ENCODE peak calls at places on chromosomes 4 and X, in six cellular contexts. C is IMR-90, W is H9, X is mesendoderm, O is neuronal stem cell, M is mesenchymal stem cell. B is an unnamed sample.

GRCh38 chr4:1240721-1241465 is 8.0 kb downstream of the CTBP1 start:
- DNase-seq in X (no peak), O (no peak), W (no peak), M (no peak), C (no peak), B (no peak)

GRCh38 chr4:78138252-78138651 is 81.1 kb downstream of the FRAS1 start:
- DNase-seq in C (no peak), M (no peak), X (no peak), O (no peak), W (no peak), B (no peak)

GRCh38 chr4:23130845-23131244 is 438.1 kb downstream of the GBA3 start:
- DNase-seq in W (no peak), M (no peak), O (no peak), X (no peak), C (no peak), B (no peak)

GRCh38 chr4:25712611-25713010 is 57.0 kb downstream of the SLC34A2 start:
- DNase-seq in C (no peak), M (no peak), X (no peak), W (no peak), O (no peak), B (no peak)

GRCh38 chr4:177229331-177229730 is 80.3 kb upstream of the NEIL3 start:
- DNase-seq in M (peak; percentile 30), C (peak; percentile 35), O (no peak), W (no peak), X (no peak), B (no peak)

GRCh38 chrX:57044226-57044625 is 48.9 kb upstream of the SPIN3 start:
- DNase-seq in O (no peak), X (no peak), C (no peak), W (no peak), M (no peak), B (no peak)

GRCh38 chr4:105637409-105638258 is 70.9 kb downstream of the INTS12 start:
- DNase-seq in C (peak; percentile 3), X (no peak), M (peak; percentile 46), W (no peak), O (no peak), B (peak; percentile 22)

GRCh38 chr4:52658671-52659015 is 458 bp downstream of the USP46 start:
- DNase-seq in O (peak; percentile 5), M (no peak), X (peak; percentile 41), W (no peak), C (no peak), B (no peak)

GRCh38 chr4:188032170-188032569 is 36.6 kb downstream of the ZFP42 start:
- DNase-seq in X (peak; percentile 54), O (peak; percentile 58), C (no peak), M (no peak), W (peak; percentile 78), B (no peak)

GRCh38 chr4:41346306-41347061 is 89.8 kb downstream of the UCHL1 start:
- DNase-seq in O (no peak), X (no peak), W (no peak), M (peak; percentile 55), C (no peak), B (no peak)

GRCh38 chr4:70601422-70602039 is 9.5 kb downstream of the AMBN start:
- DNase-seq in X (peak; percentile 90), C (peak; percentile 74), W (peak; percentile 85), M (peak; percentile 61), O (peak; percentile 56), B (peak; percentile 49)

GRCh38 chrX:130654409-130654970 is 248.5 kb downstream of the ENOX2 start:
- DNase-seq in C (peak; percentile 43), W (no peak), M (no peak), O (no peak), X (no peak), B (no peak)

GRCh38 chr4:88843067-88843723 is 145.6 kb upstream of the NAP1L5 start:
- DNase-seq in C (peak; percentile 35), X (no peak), M (no peak), O (no peak), W (no peak), B (no peak)

GRCh38 chrX:22024577-22024976 is 7.5 kb upstream of the PHEX start:
- DNase-seq in X (peak; percentile 20), C (no peak), M (no peak), O (no peak), W (no peak), B (no peak)

GRCh38 chr4:185285632-185286393 is 76.4 kb downstream of the SNX25 start:
- DNase-seq in C (no peak), M (no peak), W (no peak), O (no peak), X (no peak), B (no peak)

GRCh38 chr4:171880136-171880535 is 66.9 kb downstream of the GALNTL6 start:
- DNase-seq in X (peak; percentile 46), M (peak; percentile 90), C (peak; percentile 0), W (no peak), O (no peak), B (peak; percentile 34)

GRCh38 chr4:74109894-74110605 is 11.1 kb upstream of the CXCL2 start:
- DNase-seq in O (no peak), X (no peak), W (no peak), C (peak; percentile 93), M (peak; percentile 88), B (peak; percentile 32)

GRCh38 chrX:134469481-134469880 is 9.5 kb downstream of the HPRT1 start:
- DNase-seq in X (no peak), O (no peak), C (peak; percentile 71), M (peak; percentile 45), W (no peak), B (no peak)

GRCh38 chr4:57182132-57182874 is 72.1 kb upstream of the IGFBP7 start:
- DNase-seq in M (no peak), C (no peak), X (no peak), W (no peak), O (no peak), B (no peak)
- H3K27ac ChIP-seq in M (no peak overlapping the region), C (no peak overlapping the region), X (no peak overlapping the region), W (no peak overlapping the region), O (no peak overlapping the region), B (no peak overlapping the region)

GRCh38 chr4:6887591-6888371 is 21.8 kb upstream of the TBC1D14 start:
- DNase-seq in O (no peak), M (peak; percentile 99), C (no peak), W (no peak), X (no peak), B (no peak)
- H4K8ac ChIP-seq in O (no peak overlapping the region), M (peak overlapping the region; percentile 92), C (no peak overlapping the region), W (no peak overlapping the region), X (no peak overlapping the region), B (no peak overlapping the region)

DNA sequence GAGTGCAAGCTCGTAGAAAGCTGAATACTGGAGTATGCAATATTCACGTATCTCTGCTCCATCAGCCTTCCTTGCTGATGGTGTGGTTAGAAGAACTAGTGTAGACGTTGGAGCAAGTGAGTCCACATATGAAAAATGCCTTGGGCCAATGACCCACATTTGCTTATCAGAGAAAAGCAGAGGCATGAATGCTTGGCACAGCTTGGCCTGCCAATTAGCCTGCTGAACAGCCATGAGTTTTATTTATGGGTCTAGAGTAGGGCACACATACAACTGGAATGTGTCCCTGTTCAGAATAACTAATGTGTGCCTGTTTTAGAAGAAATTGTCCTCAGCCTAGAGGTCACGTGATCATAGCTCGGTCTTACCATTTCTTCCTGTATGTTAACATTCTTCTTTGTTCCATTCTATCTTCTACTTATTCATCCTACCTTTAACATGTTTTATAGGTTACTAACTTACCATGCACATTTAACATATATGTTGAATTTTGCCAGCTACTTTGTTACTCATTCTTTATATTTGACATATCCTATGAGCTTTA is 432.7 kb upstream of the AADAT start:
- DNase-seq in X (no peak), W (no peak), M (no peak), C (no peak), O (no peak), B (no peak)
- H3K23ac ChIP-seq in X (no peak overlapping the region), W (no peak overlapping the region), M (no peak overlapping the region), C (no peak overlapping the region), O (no peak overlapping the region), B (no peak overlapping the region)

GRCh38 chr4:145939241-145939640 is 618 bp upstream of the ZNF827 start:
- DNase-seq in W (no peak), X (no peak), M (peak; percentile 27), C (peak; percentile 26), O (no peak), B (no peak)
- H3K27ac ChIP-seq in W (no peak overlapping the region), X (no peak overlapping the region), M (peak overlapping the region; percentile 56), C (no peak overlapping the region), O (no peak overlapping the region), B (no peak overlapping the region)

GRCh38 chr4:81472249-81473085 is 760 bp upstream of the RASGEF1B start:
- DNase-seq in C (no peak), O (peak; percentile 35), M (peak; percentile 44), W (peak; percentile 42), X (peak; percentile 75), B (peak; percentile 68)

GRCh38 chr4:81473086-81473396 is 1.3 kb upstream of the RASGEF1B start:
- DNase-seq in X (no peak), O (no peak), M (no peak), W (no peak), C (no peak), B (no peak)

GRCh38 chr4:81469774-81470455 is 1.8 kb downstream of the RASGEF1B start:
- DNase-seq in O (no peak), X (peak; percentile 51), W (no peak), M (no peak), C (no peak), B (no peak)

GRCh38 chr4:81470456-81471327 is 1.0 kb downstream of the RASGEF1B start:
- DNase-seq in M (peak; percentile 13), O (no peak), W (peak; percentile 45), X (peak; percentile 77), C (no peak), B (peak; percentile 40)

DNA sequence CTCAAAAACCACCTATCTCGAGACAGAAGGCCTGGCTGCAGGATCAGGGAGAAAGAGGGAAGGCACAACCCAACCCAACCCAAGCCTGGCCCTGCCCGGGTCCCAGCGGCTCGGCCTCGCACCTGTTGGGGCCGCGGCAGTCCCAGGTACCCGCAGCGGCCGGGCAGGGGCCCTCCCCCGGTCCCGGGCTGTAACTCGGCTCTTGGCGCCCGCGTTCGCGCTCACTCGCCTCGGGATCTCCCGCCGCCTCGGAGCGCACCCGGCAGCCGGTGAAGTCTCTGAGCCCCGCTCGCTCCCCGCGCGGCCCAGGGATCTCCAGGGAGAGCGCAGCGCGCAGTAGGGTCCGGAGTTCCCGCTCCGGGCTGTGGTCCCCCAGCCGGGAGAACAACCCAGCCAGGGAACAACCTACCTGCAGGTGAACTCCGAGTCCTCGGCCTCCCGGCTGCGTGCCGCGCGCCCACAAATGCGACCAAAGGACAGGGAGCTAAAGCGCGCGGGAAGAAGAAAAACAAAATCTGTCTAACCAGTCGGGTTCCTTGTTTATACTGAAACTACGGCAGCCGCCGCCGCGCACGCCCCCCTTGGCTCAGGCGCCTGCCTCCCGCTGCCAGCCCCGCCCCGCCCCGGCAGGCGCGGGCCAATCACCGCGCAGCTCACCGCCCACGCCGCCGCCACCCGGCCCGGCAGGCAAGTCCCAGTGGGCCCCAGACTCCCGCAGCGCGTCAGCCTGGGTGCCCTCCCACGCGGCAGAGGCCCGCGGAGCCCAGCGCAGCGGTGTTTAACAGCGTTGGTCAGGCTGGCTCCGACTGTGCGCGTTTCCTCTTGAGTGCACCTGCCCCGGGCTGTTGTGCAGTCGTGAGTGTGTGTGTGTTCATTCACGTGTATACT is at the start of gene RASGEF1B:
- DNase-seq in O (peak; percentile 67), M (peak; percentile 65), W (peak; percentile 75), C (peak; percentile 62), X (peak; percentile 84), B (peak; percentile 87)
- H4K8ac ChIP-seq in O (no peak within 1 kb of the TSS), M (no peak within 1 kb of the TSS), W (no peak within 1 kb of the TSS), C (no peak within 1 kb of the TSS), X (no peak within 1 kb of the TSS), B (no peak within 1 kb of the TSS)

B was measured in trophoblast cell.